ENCODE peak calls at places on chromosomes 12 and 14, in seven cellular contexts. T is lower lobe of right lung; U is activated T-cell treated with anti-CD3 and anti-CD28 coated beads, Interleukin-2, amount 50 U/mL, for 72 hours; K is aorta; R is activated CD8-positive, alpha-beta memory T cell treated with anti-CD3 and anti-CD28 coated beads, Interleukin-2, amount 10 ng/mL, durations not matched to agents 7 days and 5 days; Z is HCT116; M is right cardiac atrium. Y is an unnamed sample.

GRCh38 chr14:68513838-68514610 is 278.8 kb downstream of the ZFP36L1 start:
- ATAC-seq in Z (no peak), T (peak; percentile 49), R (no peak), U (no peak), M (no peak), K (no peak), Y (no peak)

GRCh38 chr12:10559241-10559640 is 53.6 kb downstream of the EIF2S3B start:
- ATAC-seq in U (peak; percentile 27), R (peak; percentile 43), K (no peak), M (no peak), T (no peak), Z (no peak), Y (no peak)

GRCh38 chr12:120886194-120887018 is 17.8 kb downstream of the SPPL3 start:
- ATAC-seq in K (no peak), R (peak; percentile 85), M (no peak), T (no peak), U (peak; percentile 87), Z (no peak), Y (peak; percentile 29)

GRCh38 chr12:64127811-64128210 is 94.3 kb downstream of the KICS2 start:
- ATAC-seq in T (no peak), Z (no peak), K (no peak), R (no peak), M (no peak), U (no peak), Y (no peak)

GRCh38 chr14:22397338-22397737 is 191.7 kb downstream of the DAD1 start:
- ATAC-seq in R (no peak), K (no peak), U (no peak), T (no peak), Z (no peak), M (no peak), Y (no peak)

GRCh38 chr12:7128681-7129593 is at the start of gene RBP5:
- ATAC-seq in M (peak; percentile 52), K (no peak), Z (no peak), T (no peak), U (no peak), R (no peak), Y (no peak)

GRCh38 chr12:89742337-89743022 is 33.8 kb upstream of the ATP2B1 start:
- ATAC-seq in K (no peak), U (no peak), M (no peak), T (no peak), Z (no peak), R (no peak), Y (no peak)

GRCh38 chr12:104859144-104859543 is 98.9 kb downstream of the SLC41A2 start:
- ATAC-seq in U (no peak), T (no peak), Z (no peak), K (no peak), M (no peak), R (no peak), Y (no peak)

GRCh38 chr14:64614992-64615391 is 65.2 kb downstream of the PPP1R36 start:
- ATAC-seq in Z (no peak), T (no peak), M (no peak), U (no peak), R (no peak), K (no peak), Y (no peak)

GRCh38 chr12:19044877-19045276 is 84.7 kb upstream of the PLEKHA5 start:
- ATAC-seq in K (no peak), T (no peak), R (no peak), Z (no peak), U (no peak), M (no peak), Y (no peak)

GRCh38 chr14:105617201-105617777 is 90.9 kb downstream of the TMEM121 start:
- ATAC-seq in K (peak; percentile 56), Z (peak; percentile 45), U (peak; percentile 9), R (peak; percentile 23), T (peak; percentile 49), M (peak; percentile 53), Y (peak; percentile 36)

Y was measured in esophagus mucosa.